ENCODE peak calls at places on chromosomes 4 and X, in eight cellular contexts. I is DND-41, Y is sigmoid colon, K is HL-60, X is dorsolateral prefrontal cortex, V is pancreas, S is fibroblast of lung, C is neural progenitor cell. Q is an unnamed sample.

GRCh38 chr4:101282076-101282844 is 65.1 kb downstream of the PPP3CA start:
- DNase-seq in S (no peak), K (no peak), C (no peak), Y (no peak), X (no peak), V (no peak), I (peak), Q (no peak)

GRCh38 chr4:176376032-176376614 is 56.4 kb downstream of the SPCS3 start:
- DNase-seq in S (peak), V (no peak), C (peak), X (no peak), K (no peak), I (no peak), Y (no peak), Q (no peak)

GRCh38 chr4:39821951-39822350 is 124.0 kb downstream of the UBE2K start:
- DNase-seq in S (no peak), K (no peak), Y (no peak), V (no peak), I (no peak), X (no peak), C (no peak), Q (no peak)

GRCh38 chrX:28586891-28587635 is at the start of gene IL1RAPL1:
- DNase-seq in V (no peak), Y (no peak), C (peak), K (no peak), S (peak), X (no peak), I (no peak), Q (no peak)

GRCh38 chrX:20063716-20064351 is 52.9 kb downstream of the MAP7D2 start:
- DNase-seq in I (peak), V (no peak), X (no peak), Y (no peak), K (no peak), S (no peak), C (no peak), Q (no peak)

GRCh38 chr4:53015681-53016080 is 153.6 kb downstream of the RASL11B start:
- DNase-seq in I (no peak), S (peak), C (peak), V (no peak), X (no peak), Y (peak), K (no peak), Q (no peak)

GRCh38 chr4:1578301-1578781 is 105.8 kb downstream of the FAM53A start:
- DNase-seq in S (no peak), X (no peak), C (peak), I (no peak), V (peak), Y (peak), K (no peak), Q (peak)

GRCh38 chr4:112361181-112361791 is 64.1 kb downstream of the ALPK1 start:
- DNase-seq in S (peak), C (peak), X (no peak), Y (no peak), I (peak), K (no peak), V (no peak), Q (no peak)

GRCh38 chrX:10577863-10578262 is 42.5 kb downstream of the MID1 start:
- DNase-seq in S (no peak), C (no peak), K (no peak), Y (no peak), V (no peak), X (no peak), I (no peak), Q (no peak)

GRCh38 chr4:20195071-20195885 is 56.4 kb upstream of the SLIT2 start:
- DNase-seq in K (no peak), C (no peak), I (no peak), S (peak), Y (no peak), X (no peak), V (no peak), Q (no peak)

GRCh38 chr4:126395661-126396060 is 1080.9 kb downstream of the FAT4 start:
- DNase-seq in X (no peak), C (no peak), I (no peak), S (peak), K (no peak), Y (no peak), V (no peak), Q (no peak)

GRCh38 chrX:32525234-32525633 is 686.1 kb downstream of the DMD start:
- DNase-seq in C (no peak), S (no peak), X (no peak), V (no peak), K (no peak), I (no peak), Y (no peak), Q (no peak)

GRCh38 chr4:181161669-181162068 is 1081.5 kb upstream of the TENM3 start:
- DNase-seq in V (no peak), K (no peak), X (no peak), Y (no peak), S (peak), I (no peak), C (no peak), Q (no peak)

GRCh38 chr4:42344260-42344659 is 53.0 kb upstream of the SHISA3 start:
- DNase-seq in X (no peak), K (no peak), Y (no peak), S (no peak), C (no peak), V (no peak), I (no peak), Q (no peak)

GRCh38 chrX:9317174-9317573 is 147.7 kb upstream of the TBL1X start:
- DNase-seq in V (no peak), K (no peak), C (peak), Y (no peak), I (no peak), X (no peak), S (no peak), Q (no peak)

GRCh38 chr4:26916195-26916594 is 55.6 kb downstream of the STIM2 start:
- DNase-seq in K (no peak), S (no peak), Y (no peak), C (no peak), V (no peak), X (no peak), I (peak), Q (no peak)

GRCh38 chrX:24775891-24776290 is 82.2 kb downstream of the POLA1 start:
- DNase-seq in V (no peak), C (no peak), S (no peak), Y (no peak), X (no peak), I (no peak), K (no peak), Q (no peak)

GRCh38 chrX:9626379-9626778 is 139.3 kb downstream of the GPR143 start:
- DNase-seq in Y (no peak), C (no peak), X (no peak), I (no peak), K (no peak), V (no peak), S (peak), Q (no peak)

GRCh38 chr4:169268951-169269781 is 1.6 kb downstream of the SH3RF1 start:
- DNase-seq in X (no peak), I (no peak), S (peak), C (peak), V (no peak), K (peak), Y (no peak), Q (no peak)

GRCh38 chr4:182537031-182537617 is 293.9 kb downstream of the TENM3 start:
- DNase-seq in V (no peak), K (no peak), S (peak), Y (no peak), X (no peak), I (no peak), C (no peak), Q (no peak)

GRCh38 chr4:2083826-2084160 is 24.7 kb downstream of the NAT8L start:
- DNase-seq in I (no peak), X (no peak), K (no peak), V (no peak), Y (peak), S (no peak), C (no peak), Q (no peak)

GRCh38 chr4:114082348-114082747 is 102.9 kb upstream of the ARSJ start:
- DNase-seq in I (no peak), C (no peak), X (no peak), K (no peak), V (no peak), S (peak), Y (no peak), Q (no peak)

GRCh38 chr4:104394409-104394813 is 100.3 kb downstream of the CXXC4 start:
- DNase-seq in K (no peak), S (no peak), V (no peak), C (peak), I (no peak), X (peak), Y (no peak), Q (no peak)

GRCh38 chr4:68256284-68256683 is 10.8 kb upstream of the TMPRSS11B start:
- DNase-seq in Y (no peak), V (no peak), S (peak), K (no peak), X (no peak), I (no peak), C (no peak), Q (no peak)

GRCh38 chr4:83454626-83455025 is 997 bp downstream of the HELQ start:
- DNase-seq in X (no peak), Y (no peak), K (peak), V (no peak), C (peak), S (peak), I (no peak), Q (no peak)

GRCh38 chrX:41406211-41406610 is 40.9 kb upstream of the NYX start:
- DNase-seq in V (no peak), X (no peak), S (peak), C (no peak), Y (no peak), I (no peak), K (no peak), Q (no peak)

GRCh38 chrX:51598899-51599298 is 19.8 kb downstream of the CENPVL3 start:
- DNase-seq in Y (no peak), K (no peak), S (no peak), V (no peak), C (no peak), X (no peak), I (no peak), Q (no peak)

GRCh38 chrX:9519546-9520210 is 54.8 kb downstream of the TBL1X start:
- DNase-seq in X (no peak), S (no peak), I (no peak), C (no peak), Y (peak), V (no peak), K (no peak), Q (no peak)

GRCh38 chrX:120560405-120560841 is 339 bp downstream of the CUL4B start:
- DNase-seq in K (no peak), X (no peak), I (peak), V (no peak), S (peak), C (no peak), Y (peak), Q (no peak)

GRCh38 chrX:35076061-35076460 is 133.5 kb downstream of the FAM47B start:
- DNase-seq in I (no peak), C (peak), S (no peak), X (no peak), K (no peak), V (no peak), Y (no peak), Q (no peak)

GRCh38 chrX:110847334-110847733 is 51.7 kb upstream of the CHRDL1 start:
- DNase-seq in X (no peak), Y (no peak), V (no peak), K (no peak), S (peak), C (peak), I (no peak), Q (no peak)

GRCh38 chrX:109911046-109911445 is 91.9 kb upstream of the TMEM164 start:
- DNase-seq in X (no peak), Y (no peak), C (no peak), S (no peak), K (no peak), I (no peak), V (no peak), Q (no peak)

GRCh38 chr4:38860788-38861424 is 4.3 kb upstream of the TLR6 start:
- DNase-seq in Y (no peak), V (no peak), K (peak), C (peak), S (no peak), I (peak), X (no peak), Q (no peak)

GRCh38 chrX:152155766-152156310 is 17.5 kb upstream of the MAGEA10 start:
- DNase-seq in Y (no peak), S (no peak), K (no peak), I (no peak), X (no peak), V (no peak), C (no peak), Q (no peak)

GRCh38 chr4:35970366-35970960 is 273.9 kb downstream of the ARAP2 start:
- DNase-seq in K (no peak), C (no peak), V (no peak), Y (no peak), S (no peak), X (no peak), I (no peak), Q (no peak)

GRCh38 chr4:35975617-35976355 is 268.5 kb downstream of the ARAP2 start:
- DNase-seq in I (no peak), K (no peak), Y (no peak), C (no peak), V (no peak), S (no peak), X (no peak), Q (no peak)

GRCh38 chr4:35972814-35973213 is 271.5 kb downstream of the ARAP2 start:
- DNase-seq in C (no peak), V (no peak), X (no peak), S (no peak), K (no peak), I (no peak), Y (no peak), Q (no peak)
- H3K4me3 ChIP-seq in C (no peak), V (no peak), X (no peak), S (no peak), K (no peak), I (no peak), Y (no peak), Q (no peak)

GRCh38 chrX:64976673-64977040 is 407 bp upstream of the ZC4H2 start:
- DNase-seq in Y (no peak), S (no peak), C (peak), V (no peak), K (no peak), I (no peak), X (no peak), Q (no peak)
- H3K4me3 ChIP-seq in Y (peak), S (peak), C (peak), V (peak), K (peak), I (peak), X (peak), Q (peak)

DNA sequence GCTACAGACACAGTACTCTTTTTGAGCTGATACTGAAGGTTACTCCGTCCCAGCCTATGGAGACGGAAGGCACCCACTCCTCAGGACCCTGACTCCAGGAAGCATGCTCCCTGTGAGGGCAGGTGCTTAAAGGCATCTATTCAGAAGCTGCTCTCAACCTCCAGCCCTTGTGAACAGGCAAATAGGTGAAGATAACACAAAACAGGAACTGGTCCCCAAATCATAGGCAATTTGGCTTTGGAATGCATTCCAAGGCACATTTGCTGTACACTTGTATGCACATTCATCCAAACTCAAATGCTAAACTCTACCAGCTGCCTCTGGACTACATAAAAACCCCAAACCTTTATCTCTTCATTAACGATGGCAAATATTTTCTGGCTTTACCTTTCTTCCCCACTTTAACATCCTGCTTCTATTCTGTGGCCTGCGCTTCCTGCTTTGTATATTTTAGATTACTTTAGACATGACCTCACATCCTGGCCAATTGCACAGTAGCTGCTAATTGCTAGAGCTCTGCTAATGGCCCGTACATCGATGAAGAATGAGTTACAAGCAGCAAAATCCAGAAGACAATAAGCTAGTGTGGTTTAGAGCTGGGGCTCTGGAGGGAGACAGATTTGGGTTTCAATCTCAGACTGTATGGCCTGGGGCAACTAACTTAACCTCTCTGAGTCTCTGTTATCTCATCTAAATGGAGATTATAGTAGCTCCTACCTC is 3.2 kb downstream of the SEL1L3 start:
- DNase-seq in I (no peak), S (peak), C (no peak), K (no peak), V (no peak), X (no peak), Y (no peak), Q (no peak)
- H3K4me3 ChIP-seq in I (no peak), S (no peak), C (no peak), K (no peak), V (no peak), X (no peak), Y (no peak), Q (no peak)

GRCh38 chr4:158871050-158871724 is 102.4 kb downstream of the FNIP2 start:
- DNase-seq in S (peak), C (no peak), I (no peak), V (no peak), K (no peak), X (no peak), Y (no peak), Q (no peak)

GRCh38 chr4:158877069-158877468 is 108.2 kb downstream of the FNIP2 start:
- DNase-seq in C (no peak), K (no peak), S (no peak), X (no peak), Y (no peak), I (no peak), V (no peak), Q (no peak)

GRCh38 chr4:158875026-158875425 is 106.2 kb downstream of the FNIP2 start:
- DNase-seq in I (no peak), S (no peak), Y (no peak), V (no peak), C (no peak), K (no peak), X (no peak), Q (no peak)

GRCh38 chr4:158875455-158875854 is 106.6 kb downstream of the FNIP2 start:
- DNase-seq in K (no peak), V (no peak), I (no peak), C (no peak), S (no peak), Y (no peak), X (no peak), Q (no peak)

DNA sequence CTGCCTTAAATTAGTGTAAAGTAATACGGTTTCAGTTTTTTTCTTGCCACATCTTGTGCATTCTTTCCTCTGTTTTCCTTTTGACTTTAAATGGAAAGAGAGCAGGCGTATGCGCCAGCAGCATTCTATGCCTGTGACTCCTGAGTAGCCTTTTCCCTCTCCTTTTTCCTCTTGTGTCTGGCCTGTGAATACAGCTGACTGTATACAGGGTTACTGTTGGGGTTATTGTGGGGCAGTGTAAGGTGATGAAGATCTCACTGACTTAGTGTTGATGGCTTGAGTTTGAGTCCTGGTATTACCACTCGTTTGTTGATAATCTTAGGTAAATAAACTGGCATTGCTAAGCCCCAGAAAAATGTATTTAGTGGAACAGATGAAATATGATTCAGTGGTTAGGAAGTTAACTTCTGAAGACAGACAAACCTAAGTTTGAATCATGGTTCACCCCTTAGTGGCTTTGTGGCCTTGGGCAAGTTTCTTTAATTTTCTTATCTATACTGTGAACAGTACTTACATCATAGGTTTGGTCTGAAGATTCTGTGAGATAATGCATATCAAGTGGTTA is 105.1 kb downstream of the FNIP2 start:
- DNase-seq in K (no peak), S (peak), Y (no peak), C (no peak), X (no peak), V (no peak), I (no peak), Q (no peak)
- H3K4me3 ChIP-seq in K (no peak), S (no peak), Y (no peak), C (no peak), X (no peak), V (no peak), I (no peak), Q (no peak)

GRCh38 chr4:76012388-76012801 is 5.1 kb upstream of the CXCL9 start:
- DNase-seq in I (no peak), V (no peak), S (peak), Y (no peak), X (no peak), C (no peak), K (no peak), Q (no peak)
- H3K4me3 ChIP-seq in I (no peak), V (no peak), S (no peak), Y (peak), X (peak), C (no peak), K (no peak), Q (no peak)

GRCh38 chr4:143700420-143701352 is at the start of gene FREM3:
- DNase-seq in V (peak), C (peak), X (no peak), K (no peak), S (no peak), I (peak), Y (no peak), Q (peak)
- H3K4me3 ChIP-seq in V (peak), C (peak), X (peak), K (no peak), S (no peak), I (peak), Y (peak), Q (peak)

Q was measured in psoas muscle.